ENCODE peak calls at places on chromosomes 13 and 19, in eight cellular contexts. One of them, this sample, is unnamed.

GRCh38 chr13:89903115-89903514 is 1444.4 kb upstream of the MIR17HG start:
- DNase-seq in GM10248: no peak
- DNase-seq in vagina: no peak
- DNase-seq in upper lobe of right lung: no peak
- DNase-seq in kidney epithelial cell: no peak
- DNase-seq in CD4-positive, alpha-beta T cell: no peak
- DNase-seq in GM12865: no peak
- DNase-seq in tibial nerve: no peak
- DNase-seq in this sample: no peak

GRCh38 chr19:5308471-5309437 is 31.9 kb downstream of the PTPRS start:
- DNase-seq in GM10248: no peak
- DNase-seq in vagina: no peak
- DNase-seq in CD4-positive, alpha-beta T cell: no peak
- DNase-seq in upper lobe of right lung: peak
- DNase-seq in tibial nerve: peak
- DNase-seq in GM12865: no peak
- DNase-seq in kidney epithelial cell: no peak
- DNase-seq in this sample: no peak

GRCh38 chr19:45121827-45122345 is 28.9 kb downstream of the PPP1R37 start:
- DNase-seq in GM10248: no peak
- DNase-seq in kidney epithelial cell: no peak
- DNase-seq in upper lobe of right lung: no peak
- DNase-seq in GM12865: no peak
- DNase-seq in tibial nerve: no peak
- DNase-seq in vagina: no peak
- DNase-seq in CD4-positive, alpha-beta T cell: no peak
- DNase-seq in this sample: peak

GRCh38 chr19:16066611-16067104 is 9.6 kb upstream of the TPM4 start:
- DNase-seq in tibial nerve: no peak
- DNase-seq in GM10248: peak
- DNase-seq in kidney epithelial cell: no peak
- DNase-seq in CD4-positive, alpha-beta T cell: peak
- DNase-seq in vagina: no peak
- DNase-seq in upper lobe of right lung: no peak
- DNase-seq in GM12865: peak
- DNase-seq in this sample: peak

GRCh38 chr13:85386424-85386823 is 412.8 kb downstream of the SLITRK6 start:
- DNase-seq in upper lobe of right lung: no peak
- DNase-seq in GM10248: no peak
- DNase-seq in CD4-positive, alpha-beta T cell: no peak
- DNase-seq in vagina: no peak
- DNase-seq in kidney epithelial cell: peak
- DNase-seq in tibial nerve: no peak
- DNase-seq in GM12865: no peak
- DNase-seq in this sample: no peak

GRCh38 chr13:46647514-46648065 is 94.6 kb downstream of the LRCH1 start:
- DNase-seq in tibial nerve: no peak
- DNase-seq in vagina: no peak
- DNase-seq in GM12865: no peak
- DNase-seq in kidney epithelial cell: no peak
- DNase-seq in GM10248: no peak
- DNase-seq in CD4-positive, alpha-beta T cell: no peak
- DNase-seq in upper lobe of right lung: no peak
- DNase-seq in this sample: no peak

GRCh38 chr19:18741566-18742121 is 49.5 kb downstream of the COMP start:
- DNase-seq in CD4-positive, alpha-beta T cell: no peak
- DNase-seq in kidney epithelial cell: no peak
- DNase-seq in vagina: no peak
- DNase-seq in upper lobe of right lung: peak
- DNase-seq in GM10248: no peak
- DNase-seq in GM12865: no peak
- DNase-seq in tibial nerve: no peak
- DNase-seq in this sample: no peak

GRCh38 chr19:7545295-7545694 is 9.8 kb downstream of the PNPLA6 start:
- DNase-seq in tibial nerve: no peak
- DNase-seq in upper lobe of right lung: peak
- DNase-seq in kidney epithelial cell: no peak
- DNase-seq in CD4-positive, alpha-beta T cell: no peak
- DNase-seq in GM12865: no peak
- DNase-seq in GM10248: no peak
- DNase-seq in vagina: no peak
- DNase-seq in this sample: no peak

GRCh38 chr13:88919970-88920628 is 1248.9 kb downstream of the SLITRK5 start:
- DNase-seq in vagina: no peak
- DNase-seq in CD4-positive, alpha-beta T cell: peak
- DNase-seq in tibial nerve: no peak
- DNase-seq in GM10248: no peak
- DNase-seq in kidney epithelial cell: no peak
- DNase-seq in GM12865: peak
- DNase-seq in upper lobe of right lung: no peak
- DNase-seq in this sample: peak

GRCh38 chr13:49214917-49215376 is 5.2 kb upstream of the MLNR start:
- DNase-seq in upper lobe of right lung: peak
- DNase-seq in kidney epithelial cell: peak
- DNase-seq in GM10248: peak
- DNase-seq in GM12865: peak
- DNase-seq in tibial nerve: peak
- DNase-seq in CD4-positive, alpha-beta T cell: peak
- DNase-seq in vagina: no peak
- DNase-seq in this sample: peak

GRCh38 chr19:46287585-46287984 is 9.3 kb upstream of the HIF3A start:
- DNase-seq in tibial nerve: no peak
- DNase-seq in upper lobe of right lung: no peak
- DNase-seq in CD4-positive, alpha-beta T cell: no peak
- DNase-seq in vagina: no peak
- DNase-seq in kidney epithelial cell: no peak
- DNase-seq in GM10248: no peak
- DNase-seq in GM12865: no peak
- DNase-seq in this sample: no peak

GRCh38 chr19:1258707-1259205 is 10.4 kb downstream of the MIDN start:
- DNase-seq in GM10248: no peak
- DNase-seq in GM12865: no peak
- DNase-seq in tibial nerve: no peak
- DNase-seq in vagina: no peak
- DNase-seq in CD4-positive, alpha-beta T cell: no peak
- DNase-seq in kidney epithelial cell: no peak
- DNase-seq in upper lobe of right lung: no peak
- DNase-seq in this sample: peak

GRCh38 chr13:70253411-70253810 is 145.2 kb upstream of the KLHL1 start:
- DNase-seq in GM12865: no peak
- DNase-seq in tibial nerve: no peak
- DNase-seq in CD4-positive, alpha-beta T cell: no peak
- DNase-seq in upper lobe of right lung: no peak
- DNase-seq in GM10248: no peak
- DNase-seq in kidney epithelial cell: no peak
- DNase-seq in vagina: no peak
- DNase-seq in this sample: no peak

GRCh38 chr19:18072335-18072734 is 14.4 kb downstream of the IL12RB1 start:
- DNase-seq in kidney epithelial cell: no peak
- DNase-seq in GM12865: no peak
- DNase-seq in CD4-positive, alpha-beta T cell: no peak
- DNase-seq in GM10248: no peak
- DNase-seq in vagina: no peak
- DNase-seq in upper lobe of right lung: no peak
- DNase-seq in tibial nerve: no peak
- DNase-seq in this sample: no peak

GRCh38 chr13:41827507-41828213 is 133.2 kb downstream of the VWA8 start:
- DNase-seq in upper lobe of right lung: no peak
- DNase-seq in vagina: no peak
- DNase-seq in GM12865: no peak
- DNase-seq in CD4-positive, alpha-beta T cell: no peak
- DNase-seq in tibial nerve: peak
- DNase-seq in kidney epithelial cell: peak
- DNase-seq in GM10248: no peak
- DNase-seq in this sample: no peak

GRCh38 chr19:40217921-40218890 is at the start of gene TTC9B:
- DNase-seq in vagina: no peak
- DNase-seq in CD4-positive, alpha-beta T cell: peak
- DNase-seq in tibial nerve: no peak
- DNase-seq in GM12865: peak
- DNase-seq in kidney epithelial cell: no peak
- DNase-seq in upper lobe of right lung: no peak
- DNase-seq in GM10248: peak
- DNase-seq in this sample: peak

GRCh38 chr13:31369213-31369612 is 169.4 kb downstream of the B3GLCT start:
- DNase-seq in GM10248: no peak
- DNase-seq in vagina: no peak
- DNase-seq in CD4-positive, alpha-beta T cell: no peak
- DNase-seq in kidney epithelial cell: no peak
- DNase-seq in tibial nerve: no peak
- DNase-seq in GM12865: no peak
- DNase-seq in upper lobe of right lung: no peak
- DNase-seq in this sample: no peak

DNA sequence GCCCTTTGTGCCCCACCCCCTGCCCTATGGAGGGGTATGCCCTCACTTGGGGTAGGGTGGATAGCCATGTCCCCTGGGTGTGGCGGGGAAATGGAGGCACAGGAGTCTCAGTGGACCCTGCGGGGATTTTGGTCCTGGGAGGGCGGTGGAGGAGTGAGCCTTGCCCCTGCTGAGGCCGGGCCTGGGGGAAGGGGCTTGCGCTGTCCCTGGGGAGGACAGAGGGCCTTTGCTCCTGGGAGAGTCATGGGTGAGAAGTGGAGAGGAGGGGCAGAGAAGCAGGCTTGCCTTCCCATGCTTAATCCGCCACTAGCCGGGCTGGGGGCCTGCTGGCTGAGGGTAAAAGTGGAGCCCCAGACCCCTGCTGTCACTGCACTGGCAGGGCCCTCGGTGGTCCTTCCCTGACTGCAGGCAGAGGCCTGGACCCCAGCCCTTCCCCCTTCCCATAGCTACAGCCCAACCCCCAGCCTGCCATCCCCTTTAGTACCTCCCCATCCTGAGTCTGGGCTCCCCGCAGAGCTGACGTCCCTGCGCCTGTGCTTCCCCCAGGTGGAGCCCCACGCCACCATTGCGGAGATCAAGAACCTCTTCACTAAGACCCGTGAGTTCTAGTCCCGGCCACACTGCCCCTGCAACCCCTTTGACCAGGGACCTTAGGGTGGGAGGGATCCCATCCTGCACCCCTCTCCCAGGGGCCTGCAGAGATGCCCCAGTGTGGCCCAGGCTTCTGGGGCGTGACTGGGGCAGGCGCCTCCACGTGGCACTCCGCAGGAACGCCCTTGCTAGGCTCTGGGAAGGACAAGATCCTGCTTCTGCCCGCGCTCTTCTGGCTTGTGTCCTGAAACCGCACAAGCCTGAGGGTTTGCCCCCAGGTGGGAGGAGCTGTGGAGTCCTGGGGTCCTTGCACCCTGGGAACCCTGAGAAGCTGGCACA is 8.9 kb downstream of the NDUFB7 start:
- DNase-seq in upper lobe of right lung: no peak
- DNase-seq in CD4-positive, alpha-beta T cell: no peak
- DNase-seq in GM12865: no peak
- DNase-seq in kidney epithelial cell: no peak
- DNase-seq in tibial nerve: no peak
- DNase-seq in GM10248: no peak
- DNase-seq in vagina: no peak
- DNase-seq in this sample: no peak
- TF ChIP-seq CTCF in upper lobe of right lung: no peak
- TF ChIP-seq CTCF in CD4-positive, alpha-beta T cell: no peak
- TF ChIP-seq CTCF in GM12865: no peak
- TF ChIP-seq CTCF in kidney epithelial cell: no peak
- TF ChIP-seq CTCF in tibial nerve: no peak
- TF ChIP-seq CTCF in GM10248: no peak
- TF ChIP-seq CTCF in vagina: no peak
- TF ChIP-seq CTCF in this sample: no peak

GRCh38 chr13:53250272-53250875 is 221.8 kb downstream of the OLFM4 start:
- DNase-seq in upper lobe of right lung: no peak
- DNase-seq in CD4-positive, alpha-beta T cell: no peak
- DNase-seq in vagina: no peak
- DNase-seq in tibial nerve: peak
- DNase-seq in kidney epithelial cell: peak
- DNase-seq in GM12865: peak
- DNase-seq in GM10248: peak
- DNase-seq in this sample: peak
- TF ChIP-seq CTCF in upper lobe of right lung: peak
- TF ChIP-seq CTCF in CD4-positive, alpha-beta T cell: peak
- TF ChIP-seq CTCF in vagina: peak
- TF ChIP-seq CTCF in tibial nerve: peak
- TF ChIP-seq CTCF in kidney epithelial cell: peak
- TF ChIP-seq CTCF in GM12865: peak
- TF ChIP-seq CTCF in GM10248: peak
- TF ChIP-seq CTCF in this sample: peak

GRCh38 chr19:29292562-29292961 is 79.6 kb upstream of the UQCRFS1 start:
- DNase-seq in upper lobe of right lung: peak
- DNase-seq in tibial nerve: no peak
- DNase-seq in GM12865: no peak
- DNase-seq in GM10248: no peak
- DNase-seq in vagina: no peak
- DNase-seq in CD4-positive, alpha-beta T cell: no peak
- DNase-seq in kidney epithelial cell: no peak
- DNase-seq in this sample: no peak

GRCh38 chr19:29289020-29289419 is 76.1 kb upstream of the UQCRFS1 start:
- DNase-seq in upper lobe of right lung: peak
- DNase-seq in kidney epithelial cell: no peak
- DNase-seq in CD4-positive, alpha-beta T cell: no peak
- DNase-seq in tibial nerve: no peak
- DNase-seq in vagina: no peak
- DNase-seq in GM10248: no peak
- DNase-seq in GM12865: no peak
- DNase-seq in this sample: no peak

GRCh38 chr19:29293292-29293691 is 80.3 kb upstream of the UQCRFS1 start:
- DNase-seq in CD4-positive, alpha-beta T cell: no peak
- DNase-seq in GM12865: no peak
- DNase-seq in upper lobe of right lung: peak
- DNase-seq in GM10248: no peak
- DNase-seq in kidney epithelial cell: no peak
- DNase-seq in vagina: no peak
- DNase-seq in tibial nerve: no peak
- DNase-seq in this sample: no peak

GRCh38 chr19:29292146-29292545 is 79.2 kb upstream of the UQCRFS1 start:
- DNase-seq in GM12865: no peak
- DNase-seq in tibial nerve: no peak
- DNase-seq in upper lobe of right lung: no peak
- DNase-seq in GM10248: no peak
- DNase-seq in CD4-positive, alpha-beta T cell: no peak
- DNase-seq in vagina: no peak
- DNase-seq in kidney epithelial cell: no peak
- DNase-seq in this sample: no peak

GRCh38 chr19:29290853-29291252 is 77.9 kb upstream of the UQCRFS1 start:
- DNase-seq in CD4-positive, alpha-beta T cell: no peak
- DNase-seq in GM12865: no peak
- DNase-seq in tibial nerve: no peak
- DNase-seq in kidney epithelial cell: no peak
- DNase-seq in upper lobe of right lung: peak
- DNase-seq in vagina: no peak
- DNase-seq in GM10248: no peak
- DNase-seq in this sample: no peak
- TF ChIP-seq CTCF in CD4-positive, alpha-beta T cell: no peak
- TF ChIP-seq CTCF in GM12865: no peak
- TF ChIP-seq CTCF in tibial nerve: no peak
- TF ChIP-seq CTCF in kidney epithelial cell: no peak
- TF ChIP-seq CTCF in upper lobe of right lung: no peak
- TF ChIP-seq CTCF in vagina: no peak
- TF ChIP-seq CTCF in GM10248: no peak
- TF ChIP-seq CTCF in this sample: no peak

DNA sequence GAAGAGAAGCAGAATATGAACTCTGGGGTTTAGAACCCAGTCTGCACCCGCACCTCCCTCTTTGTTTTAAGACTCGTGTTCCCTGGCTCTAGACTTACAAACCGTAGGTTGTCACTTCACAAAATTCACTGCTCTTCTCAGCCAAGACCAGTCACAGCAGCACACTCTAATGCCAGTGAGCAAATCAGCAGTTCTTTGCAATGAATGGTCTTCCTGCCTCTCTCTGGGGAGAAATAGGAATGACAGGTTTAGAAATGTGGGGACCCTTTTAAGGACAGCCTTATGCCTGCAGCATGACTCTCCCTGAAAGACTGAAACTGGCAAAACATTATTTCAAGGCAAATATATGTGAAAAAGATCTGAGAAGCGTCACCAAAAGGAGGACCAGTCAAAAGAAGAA is 156.9 kb downstream of the KCTD15 start:
- DNase-seq in tibial nerve: no peak
- DNase-seq in GM12865: no peak
- DNase-seq in kidney epithelial cell: no peak
- DNase-seq in CD4-positive, alpha-beta T cell: no peak
- DNase-seq in GM10248: no peak
- DNase-seq in vagina: no peak
- DNase-seq in upper lobe of right lung: no peak
- DNase-seq in this sample: no peak
- TF ChIP-seq CTCF in tibial nerve: no peak
- TF ChIP-seq CTCF in GM12865: no peak
- TF ChIP-seq CTCF in kidney epithelial cell: no peak
- TF ChIP-seq CTCF in CD4-positive, alpha-beta T cell: no peak
- TF ChIP-seq CTCF in GM10248: no peak
- TF ChIP-seq CTCF in vagina: no peak
- TF ChIP-seq CTCF in upper lobe of right lung: peak
- TF ChIP-seq CTCF in this sample: no peak

This sample was measured in activated CD8-positive, alpha-beta T cell treated with anti-CD3 and anti-CD28 coated beads for 36 hours.